ENCODE peak calls at places on chromosomes 13 and 19, in four cellular contexts. K is GM12878, Q is K562, C is H1. S is an unnamed sample.

GRCh38 chr19:12293771-12294307 is 844 bp downstream of the ZNF44 start:
- DNase-seq in Q (peak; percentile 37), C (peak; percentile 27), K (peak; percentile 51), S (peak; percentile 93)

GRCh38 chr19:12723383-12723642 is 419 bp downstream of the TNPO2 start:
- DNase-seq in K (no peak), Q (no peak), C (no peak), S (no peak)

GRCh38 chr13:113545931-113546516 is 38.5 kb upstream of the TFDP1 start:
- DNase-seq in K (no peak), C (no peak), Q (no peak), S (no peak)

GRCh38 chr13:99366075-99366987 is 59.1 kb upstream of the GPR183 start:
- DNase-seq in Q (no peak), C (no peak), K (peak; percentile 87), S (no peak)

GRCh38 chr19:2552859-2553258 is 76.9 kb downstream of the GADD45B start:
- DNase-seq in K (peak; percentile 86), Q (no peak), C (no peak), S (no peak)

GRCh38 chr13:43058836-43059235 is 35.5 kb downstream of the DNAJC15 start:
- DNase-seq in K (no peak), Q (no peak), C (no peak), S (no peak)

GRCh38 chr19:5046339-5047039 is 77.6 kb downstream of the KDM4B start:
- DNase-seq in Q (no peak), C (no peak), K (no peak), S (peak; percentile 87)

GRCh38 chr19:38277969-38278680 is 13.8 kb downstream of the SPINT2 start:
- DNase-seq in Q (no peak), C (no peak), K (no peak), S (no peak)

GRCh38 chr19:2032296-2032941 is 16.9 kb upstream of the BTBD2 start:
- DNase-seq in Q (no peak), K (no peak), C (no peak), S (no peak)

GRCh38 chr19:47534628-47535027 is 19.8 kb upstream of the NAPA start:
- DNase-seq in C (no peak), Q (no peak), K (no peak), S (no peak)

GRCh38 chr19:35911790-35912189 is 3.7 kb upstream of the TYROBP start:
- DNase-seq in K (no peak), Q (no peak), C (no peak), S (no peak)

GRCh38 chr19:13036366-13036976 is 41.2 kb downstream of the NFIX start:
- DNase-seq in C (no peak), Q (no peak), K (no peak), S (no peak)

GRCh38 chr19:39929750-39930149 is 4.7 kb downstream of the FCGBP start:
- DNase-seq in Q (no peak), K (no peak), C (no peak), S (no peak)

GRCh38 chr19:40605201-40605971 is 4.2 kb downstream of the LTBP4 start:
- DNase-seq in C (no peak), K (peak; percentile 48), Q (peak; percentile 63), S (peak; percentile 22)

GRCh38 chr19:51127032-51127431 is 2.3 kb downstream of the SIGLEC9 start:
- DNase-seq in K (no peak), C (no peak), Q (no peak), S (no peak)

GRCh38 chr13:64640002-64640401 is 2590.1 kb downstream of the PCDH9 start:
- DNase-seq in K (no peak), C (no peak), Q (no peak), S (no peak)

GRCh38 chr19:20928371-20928770 is 5.3 kb downstream of the ZNF85 start:
- DNase-seq in K (no peak), C (no peak), Q (no peak), S (no peak)

GRCh38 chr19:44869728-44870470 is 21.2 kb upstream of the TOMM40 start:
- DNase-seq in C (no peak), Q (peak; percentile 7), K (no peak), S (no peak)

DNA sequence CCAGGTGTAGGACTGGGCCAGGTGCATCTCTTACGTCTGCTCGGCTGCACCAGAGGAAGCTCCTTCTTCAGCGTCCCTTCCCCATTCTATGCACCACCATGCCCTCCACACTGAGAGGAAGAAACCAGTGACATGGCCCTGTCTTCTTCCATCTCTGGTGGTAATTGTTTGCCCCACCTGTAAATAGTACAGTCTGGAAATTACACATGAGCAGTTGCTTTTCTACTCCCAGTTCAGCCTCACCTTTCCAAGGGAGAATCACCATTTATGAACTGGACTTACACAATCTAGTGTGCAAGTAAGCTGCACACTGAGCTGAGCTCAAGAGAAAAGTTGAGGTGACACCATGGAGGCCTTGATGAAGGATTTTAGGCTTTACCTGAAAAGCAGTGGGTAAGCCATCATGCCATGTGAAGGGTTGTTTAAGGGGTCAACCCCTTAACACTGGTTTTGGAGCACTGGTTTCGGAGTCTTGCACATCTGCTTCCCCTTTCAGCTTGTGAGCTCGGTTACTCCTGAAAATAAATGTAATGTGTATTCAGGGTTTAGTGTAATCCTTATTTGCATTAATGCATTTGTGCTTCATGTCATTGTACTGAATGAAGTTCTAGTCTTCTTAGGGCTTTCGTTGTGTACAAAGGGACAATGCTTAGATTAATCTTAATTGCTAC is 22.4 kb downstream of the ZNF536 start:
- DNase-seq in Q (no peak), C (no peak), K (no peak), S (no peak)
- TF ChIP-seq HDAC2 in Q (no peak), C (no peak), K (no peak), S (no peak)

GRCh38 chr19:56622374-56622773 is 20.6 kb upstream of the SMIM17 start:
- DNase-seq in K (no peak), C (no peak), Q (no peak), S (no peak)
- TF ChIP-seq ATF3 in K (no peak), C (no peak), Q (no peak), S (no peak)

GRCh38 chr19:27925202-27925601 is 1287.7 kb downstream of the UQCRFS1 start:
- DNase-seq in Q (no peak), K (no peak), C (no peak), S (no peak)

GRCh38 chr19:27920774-27921173 is 1292.2 kb downstream of the UQCRFS1 start:
- DNase-seq in K (no peak), Q (no peak), C (no peak), S (no peak)

GRCh38 chr19:27918818-27919217 is 1294.1 kb downstream of the UQCRFS1 start:
- DNase-seq in Q (no peak), C (no peak), K (no peak), S (no peak)

DNA sequence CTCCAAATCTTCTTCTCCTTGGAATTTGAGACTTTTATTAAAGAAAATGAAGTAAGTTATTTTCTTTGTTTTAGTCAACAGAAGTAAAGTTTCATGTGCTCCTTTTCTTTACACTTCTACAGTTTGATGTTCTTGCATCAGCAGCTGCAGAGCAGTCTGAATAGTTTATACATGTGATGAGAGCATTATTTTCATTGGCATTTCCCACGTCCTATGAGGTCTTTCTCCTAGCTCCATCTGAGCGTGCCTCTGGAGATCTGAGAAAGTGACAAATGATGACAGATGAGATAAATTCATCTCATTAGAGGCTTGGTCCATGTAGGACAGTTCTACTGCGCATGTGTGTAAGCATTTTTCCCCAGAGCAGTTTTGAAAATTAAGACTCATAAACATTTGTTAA is 1290.0 kb downstream of the UQCRFS1 start:
- DNase-seq in C (no peak), Q (no peak), K (no peak), S (no peak)
- H3K4me1 ChIP-seq in C (no peaks in the 10 kb centered on the region), Q (no peaks in the 10 kb centered on the region), K (no peaks in the 10 kb centered on the region), S (no peaks in the 10 kb centered on the region)

DNA sequence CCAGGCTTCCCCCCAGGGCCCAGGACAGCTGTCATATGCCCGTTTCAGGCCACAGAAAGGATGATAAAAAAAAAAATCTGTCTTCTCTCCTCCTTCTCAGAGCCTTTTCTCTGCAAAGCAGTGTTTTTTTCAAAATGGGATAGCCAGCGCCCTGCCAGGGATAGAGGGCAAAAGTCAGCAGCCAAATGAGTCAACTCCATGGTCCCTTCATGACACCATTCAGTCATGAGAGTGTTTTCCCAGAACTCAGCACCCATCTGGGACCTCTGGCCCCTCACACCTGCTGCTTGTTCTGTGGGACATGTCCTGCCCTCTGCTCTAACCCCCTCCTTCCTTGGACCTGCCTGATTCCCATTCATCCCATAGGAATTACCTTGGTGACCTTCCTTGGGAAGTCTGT is 95.0 kb downstream of the CYSLTR2 start:
- DNase-seq in Q (no peak), C (no peak), K (no peak), S (no peak)
- TF ChIP-seq HDAC2 in Q (no peak), C (no peak), K (no peak), S (no peak)

DNA sequence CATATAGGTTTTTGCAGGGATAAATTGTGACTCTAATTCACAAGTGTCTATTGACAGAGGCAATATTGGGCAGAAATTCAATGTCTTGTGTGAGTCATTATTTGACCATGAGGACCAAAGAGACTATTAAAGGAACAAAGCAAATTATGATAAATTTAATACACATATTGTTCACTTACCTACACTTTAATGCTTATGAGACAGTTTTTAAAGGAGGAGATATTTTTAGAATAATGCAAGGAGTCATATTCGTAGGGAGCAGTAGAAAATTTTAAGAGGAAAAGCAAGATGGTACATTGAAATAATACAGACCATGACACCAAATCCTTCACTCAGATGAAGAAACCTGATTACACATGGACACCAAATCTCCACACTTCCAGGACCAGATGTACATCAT is 4.1 kb upstream of the OR7A17 start:
- DNase-seq in Q (no peak), K (no peak), C (no peak), S (no peak)
- TF ChIP-seq ATF3 in Q (no peak), K (no peak), C (no peak), S (no peak)

DNA sequence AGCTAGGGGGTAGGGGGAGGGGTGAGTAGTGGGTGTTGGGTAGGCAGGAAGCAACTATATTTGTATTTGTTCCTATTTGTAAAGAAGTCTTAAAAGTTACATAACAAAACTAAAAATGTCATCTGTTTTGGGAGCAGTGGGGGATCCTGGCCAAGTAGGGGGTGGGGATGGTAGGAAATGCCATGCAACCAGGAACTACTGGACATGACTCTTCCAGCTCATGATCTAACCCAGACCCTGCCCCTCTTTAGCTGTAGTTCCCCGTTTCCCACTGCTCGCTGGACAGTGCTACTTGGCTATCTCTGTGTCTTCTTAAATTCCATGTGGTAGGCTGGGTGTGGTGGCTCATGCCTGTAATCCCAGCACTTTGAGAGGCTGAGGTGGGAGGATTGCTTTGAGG is 3.2 kb downstream of the GTF3A start:
- DNase-seq in Q (no peak), K (no peak), C (no peak), S (no peak)
- H3K4me1 ChIP-seq in Q (peaks cover 25% of the 10 kb centered on the region), K (peaks cover 12% of the 10 kb centered on the region), C (no peaks in the 10 kb centered on the region), S (peaks cover 42% of the 10 kb centered on the region)

GRCh38 chr19:32401992-32402391 is 3.6 kb upstream of the DPY19L3 start:
- DNase-seq in Q (no peak), C (no peak), K (no peak), S (no peak)

GRCh38 chr19:32404213-32404938 is 1.2 kb upstream of the DPY19L3 start:
- DNase-seq in C (no peak), K (no peak), Q (no peak), S (peak; percentile 18)

GRCh38 chr19:32404939-32405430 is 585 bp upstream of the DPY19L3 start:
- DNase-seq in K (no peak), Q (no peak), C (no peak), S (peak; percentile 19)

GRCh38 chr19:32405431-32406160 is at the start of gene DPY19L3:
- DNase-seq in K (peak; percentile 59), Q (peak; percentile 99), C (peak; percentile 84), S (peak; percentile 88)

GRCh38 chr19:32403291-32403995 is 2.1 kb upstream of the DPY19L3 start:
- DNase-seq in Q (peak; percentile 25), K (no peak), C (no peak), S (no peak)
- TF ChIP-seq HDAC2 in Q (no peak), K (no peak), C (no peak), S (no peak)